ENCODE peak calls at places on chromosomes 12 and 14, in nine cellular contexts. U is suprapubic skin, E is tibial artery, S is stomach, Q is neural progenitor cell, J is HL-60, M is brain microvascular endothelial cell, Y is BE2C, Z is AG04449. R is an unnamed sample.
A peak's percentile ranks its signal among the peaks of the same experiment; 100 is the strongest.

GRCh38 chr14:89618821-89619551 is 202.0 kb upstream of the FOXN3 start:
- DNase-seq in E (peak; percentile 77), M (peak; percentile 41), J (peak; percentile 54), Q (peak; percentile 90), Y (peak; percentile 86), U (no peak), Z (no peak), S (peak; percentile 77), R (no peak)

GRCh38 chr14:69475194-69475818 is 9.2 kb upstream of the PLEKHD1 start:
- DNase-seq in Q (peak; percentile 47), Z (no peak), J (peak; percentile 1), S (no peak), E (no peak), M (no peak), U (no peak), Y (no peak), R (no peak)

GRCh38 chr14:36512585-36513003 is 7.4 kb downstream of the NKX2-1 start:
- DNase-seq in Z (no peak), S (no peak), M (no peak), Q (no peak), U (no peak), Y (no peak), J (no peak), E (no peak), R (no peak)

GRCh38 chr14:94612580-94613554 is 676 bp downstream of the SERPINA3 start:
- DNase-seq in M (no peak), J (no peak), S (no peak), E (no peak), Y (no peak), U (no peak), Q (no peak), Z (no peak), R (no peak)

GRCh38 chr12:30902606-30903005 is 23.9 kb upstream of the TSPAN11 start:
- DNase-seq in Y (no peak), Z (no peak), U (no peak), M (no peak), J (no peak), Q (no peak), E (no peak), S (no peak), R (no peak)

GRCh38 chr14:89667983-89668382 is 250.9 kb upstream of the FOXN3 start:
- DNase-seq in E (no peak), S (no peak), Q (no peak), Y (no peak), M (peak; percentile 7), U (no peak), J (no peak), Z (no peak), R (no peak)

GRCh38 chr14:95256776-95257060 is 63.0 kb downstream of the CLMN start:
- DNase-seq in Z (no peak), E (no peak), S (no peak), J (no peak), U (no peak), Y (no peak), Q (no peak), M (no peak), R (no peak)

GRCh38 chr14:31950760-31951637 is 126.1 kb upstream of the ARHGAP5 start:
- DNase-seq in J (no peak), U (no peak), M (no peak), Q (peak; percentile 69), Z (no peak), S (peak; percentile 64), Y (peak; percentile 84), E (no peak), R (peak; percentile 40)

GRCh38 chr12:126487581-126487980 is 1422.3 kb downstream of the AACS start:
- DNase-seq in U (no peak), Q (no peak), E (no peak), S (no peak), Z (no peak), M (no peak), J (no peak), Y (no peak), R (peak; percentile 16)

GRCh38 chr12:74899031-74899829 is 310.4 kb downstream of the KCNC2 start:
- DNase-seq in M (no peak), Z (no peak), J (no peak), Q (no peak), S (no peak), E (no peak), Y (no peak), U (no peak), R (no peak)

GRCh38 chr14:68506645-68507405 is 286.0 kb downstream of the ZFP36L1 start:
- DNase-seq in Q (no peak), J (no peak), Y (no peak), Z (no peak), M (no peak), E (no peak), U (no peak), S (peak; percentile 57), R (no peak)

GRCh38 chr14:101120636-101121398 is 217.3 kb upstream of the RTL1 start:
- DNase-seq in Y (no peak), S (peak; percentile 26), J (peak; percentile 93), E (peak; percentile 72), M (no peak), Q (no peak), Z (no peak), U (peak; percentile 78), R (peak; percentile 13)

GRCh38 chr12:89893972-89894706 is 185.5 kb upstream of the ATP2B1 start:
- DNase-seq in S (no peak), Q (no peak), Z (no peak), J (no peak), Y (no peak), M (peak; percentile 43), U (no peak), E (no peak), R (no peak)

GRCh38 chr14:94040247-94040646 is 14.1 kb downstream of the OTUB2 start:
- DNase-seq in U (no peak), J (no peak), S (no peak), M (no peak), Y (no peak), Q (no peak), E (no peak), Z (no peak), R (no peak)

GRCh38 chr14:89665262-89665661 is 248.2 kb upstream of the FOXN3 start:
- DNase-seq in U (no peak), Y (no peak), Z (no peak), E (no peak), Q (no peak), S (no peak), J (no peak), M (no peak), R (no peak)

GRCh38 chr12:38905480-38906351 is at the start of gene CPNE8:
- DNase-seq in E (peak; percentile 94), S (peak; percentile 61), Y (peak; percentile 94), U (peak; percentile 91), M (peak; percentile 25), Z (no peak), Q (peak; percentile 75), J (no peak), R (no peak)
- H3K4me3 ChIP-seq in E (peak within 1 kb of the TSS; percentile 60), S (peak within 1 kb of the TSS; percentile 58), Y (peak within 1 kb of the TSS; percentile 95), U (peak within 1 kb of the TSS; percentile 73), M (peak within 1 kb of the TSS; percentile 69), Z (no peak within 1 kb of the TSS), Q (peak within 1 kb of the TSS; percentile 66), J (peak within 1 kb of the TSS; percentile 49), R (peak within 1 kb of the TSS; percentile 54)

GRCh38 chr12:122420471-122421262 is 1.8 kb downstream of the CLIP1 start:
- DNase-seq in Z (no peak), E (no peak), S (no peak), Q (no peak), M (no peak), J (no peak), Y (no peak), U (no peak), R (no peak)

GRCh38 chr12:122422769-122423257 is 344 bp upstream of the CLIP1 start:
- DNase-seq in J (no peak), U (no peak), Y (no peak), S (no peak), E (no peak), Q (peak; percentile 64), M (no peak), Z (no peak), R (no peak)

GRCh38 chr12:122421263-122421814 is 1.1 kb downstream of the CLIP1 start:
- DNase-seq in M (peak; percentile 26), U (no peak), Y (peak; percentile 34), Z (no peak), Q (no peak), E (peak; percentile 77), S (peak; percentile 35), J (peak; percentile 63), R (no peak)

GRCh38 chr12:122423258-122424165 is 1.0 kb upstream of the CLIP1 start:
- DNase-seq in Z (no peak), Y (peak; percentile 44), E (no peak), Q (peak; percentile 88), M (no peak), U (no peak), J (peak; percentile 11), S (no peak), R (no peak)

GRCh38 chr12:122421815-122422737 is at the start of gene CLIP1:
- DNase-seq in M (peak; percentile 42), E (peak; percentile 83), Y (peak; percentile 74), Z (no peak), S (peak; percentile 72), J (peak; percentile 49), Q (peak; percentile 86), U (peak; percentile 83), R (no peak)
- TF ChIP-seq CTCF in M (peak; percentile 61), E (peak; percentile 49), Y (peak; percentile 35), Z (peak; percentile 68), S (peak; percentile 29), J (peak; percentile 22), Q (peak; percentile 49), U (no peak), R (peak; percentile 52)

GRCh38 chr12:25056486-25057130 is 107.7 kb upstream of the BCAT1 start:
- DNase-seq in Q (no peak), Y (no peak), U (no peak), M (no peak), J (no peak), Z (no peak), S (no peak), E (no peak), R (no peak)

GRCh38 chr12:25058619-25059018 is 109.7 kb upstream of the BCAT1 start:
- DNase-seq in J (peak; percentile 17), Y (no peak), M (no peak), U (no peak), E (no peak), Q (no peak), Z (no peak), S (no peak), R (no peak)

GRCh38 chr12:25056011-25056410 is 107.1 kb upstream of the BCAT1 start:
- DNase-seq in S (no peak), U (no peak), Z (no peak), Q (no peak), E (no peak), J (no peak), Y (no peak), M (no peak), R (no peak)

GRCh38 chr12:25054783-25055144 is 105.9 kb upstream of the BCAT1 start:
- DNase-seq in U (no peak), M (peak; percentile 81), Y (no peak), J (no peak), E (no peak), Z (no peak), Q (no peak), S (no peak), R (peak; percentile 18)

GRCh38 chr12:25058012-25058411 is 109.1 kb upstream of the BCAT1 start:
- DNase-seq in Q (no peak), U (no peak), J (no peak), Y (no peak), E (no peak), M (no peak), S (no peak), Z (no peak), R (no peak)
- H3K4me3 ChIP-seq in Q (no peak overlapping the region), U (no peak overlapping the region), J (no peak overlapping the region), Y (no peak overlapping the region), E (no peak overlapping the region), M (no peak overlapping the region), S (no peak overlapping the region), Z (no peak overlapping the region), R (no peak overlapping the region)

GRCh38 chr12:6723607-6724408 is at the start of gene COPS7A:
- DNase-seq in U (peak; percentile 98), Q (peak; percentile 98), Y (peak; percentile 98), M (peak; percentile 99), E (peak; percentile 99), S (peak; percentile 97), Z (peak; percentile 84), J (peak; percentile 100), R (peak; percentile 94)
- TF ChIP-seq CTCF in U (no peak), Q (no peak), Y (no peak), M (no peak), E (no peak), S (no peak), Z (no peak), J (no peak), R (no peak)

R was measured in astrocyte of the cerebellum.